ENCODE peak calls at places on chromosomes 3 and 15, in ten cellular contexts. L is IMR-90, F is breast epithelium, A is body of pancreas, X is K562, C is sigmoid colon, V is testis, Y is heart left ventricle, R is endothelial cell of umbilical vein, M is ovary. Q is an unnamed sample.

GRCh38 chr3:22377421-22377820 is 626.4 kb upstream of the ZNF385D start:
- DNase-seq in L (no peak), F (no peak), A (no peak), X (no peak), C (no peak), V (no peak), Y (no peak), R (no peak), M (no peak), Q (no peak)

GRCh38 chr15:55240125-55240760 is 43.5 kb upstream of the RSL24D1 start:
- DNase-seq in L (no peak), F (no peak), A (no peak), X (no peak), C (no peak), V (no peak), Y (no peak), R (peak; percentile 79), M (no peak), Q (no peak)

GRCh38 chr15:75107509-75107904 is 84.1 kb downstream of the PPCDC start:
- DNase-seq in L (no peak), F (no peak), A (no peak), X (no peak), C (no peak), V (no peak), Y (no peak), R (no peak), M (no peak), Q (no peak)

GRCh38 chr15:96309143-96309542 is 21.4 kb upstream of the NR2F2 start:
- DNase-seq in L (no peak), F (no peak), A (no peak), X (no peak), C (no peak), V (no peak), Y (no peak), R (no peak), M (no peak), Q (no peak)

GRCh38 chr3:185688808-185689207 is 102.7 kb downstream of the SENP2 start:
- DNase-seq in L (peak; percentile 99), F (no peak), A (no peak), X (no peak), C (no peak), V (no peak), Y (no peak), R (peak; percentile 95), M (no peak), Q (peak; percentile 92)

GRCh38 chr3:170555329-170555728 is 30.5 kb downstream of the SLC7A14 start:
- DNase-seq in L (peak; percentile 68), F (no peak), A (no peak), X (no peak), C (no peak), V (no peak), Y (no peak), R (no peak), M (no peak), Q (no peak)

GRCh38 chr15:90478981-90479481 is 50.7 kb upstream of the CRTC3 start:
- DNase-seq in L (no peak), F (no peak), A (peak; percentile 60), X (no peak), C (no peak), V (no peak), Y (no peak), R (peak; percentile 77), M (no peak), Q (peak; percentile 62)

GRCh38 chr15:57640935-57641682 is 49.4 kb downstream of the MYZAP start:
- DNase-seq in L (peak; percentile 12), F (no peak), A (no peak), X (peak; percentile 19), C (no peak), V (no peak), Y (no peak), R (peak; percentile 41), M (no peak), Q (no peak)

GRCh38 chr3:143119009-143119914 is at the start of gene CHST2:
- DNase-seq in L (peak; percentile 71), F (no peak), A (peak; percentile 29), X (peak; percentile 97), C (peak; percentile 67), V (peak; percentile 73), Y (peak; percentile 73), R (peak; percentile 73), M (peak; percentile 51), Q (peak; percentile 64)

GRCh38 chr3:143119974-143120715 is 574 bp downstream of the CHST2 start:
- DNase-seq in L (no peak), F (no peak), A (no peak), X (peak; percentile 57), C (no peak), V (no peak), Y (peak; percentile 30), R (peak; percentile 19), M (no peak), Q (no peak)

GRCh38 chr3:143120716-143121239 is 1.2 kb downstream of the CHST2 start:
- DNase-seq in L (peak; percentile 26), F (no peak), A (no peak), X (peak; percentile 38), C (no peak), V (peak; percentile 22), Y (no peak), R (peak; percentile 43), M (no peak), Q (no peak)

GRCh38 chr3:143121240-143122088 is 1.9 kb downstream of the CHST2 start:
- DNase-seq in L (peak; percentile 55), F (no peak), A (no peak), X (peak; percentile 32), C (no peak), V (peak; percentile 62), Y (peak; percentile 56), R (peak; percentile 53), M (peak; percentile 19), Q (peak; percentile 27)

GRCh38 chr3:143118630-143119008 is 952 bp upstream of the CHST2 start:
- DNase-seq in L (no peak), F (no peak), A (no peak), X (peak; percentile 19), C (no peak), V (no peak), Y (no peak), R (no peak), M (no peak), Q (no peak)
- TF ChIP-seq POLR2A in L (no peak), F (no peak), A (no peak), X (no peak), C (no peak), V (no peak), Y (no peak), R (no peak), M (no peak), Q (no peak)

GRCh38 chr3:98966434-98966833 is 64.9 kb upstream of the DCBLD2 start:
- DNase-seq in L (no peak), F (no peak), A (no peak), X (no peak), C (no peak), V (no peak), Y (no peak), R (peak; percentile 26), M (no peak), Q (no peak)

GRCh38 chr3:98968824-98969223 is 67.3 kb upstream of the DCBLD2 start:
- DNase-seq in L (no peak), F (no peak), A (no peak), X (no peak), C (no peak), V (no peak), Y (no peak), R (no peak), M (no peak), Q (no peak)

GRCh38 chr3:98968347-98968746 is 66.9 kb upstream of the DCBLD2 start:
- DNase-seq in L (no peak), F (no peak), A (no peak), X (no peak), C (no peak), V (no peak), Y (no peak), R (peak; percentile 34), M (no peak), Q (no peak)

GRCh38 chr3:98966862-98967554 is 65.5 kb upstream of the DCBLD2 start:
- DNase-seq in L (no peak), F (no peak), A (no peak), X (no peak), C (no peak), V (no peak), Y (no peak), R (peak; percentile 32), M (no peak), Q (no peak)

DNA sequence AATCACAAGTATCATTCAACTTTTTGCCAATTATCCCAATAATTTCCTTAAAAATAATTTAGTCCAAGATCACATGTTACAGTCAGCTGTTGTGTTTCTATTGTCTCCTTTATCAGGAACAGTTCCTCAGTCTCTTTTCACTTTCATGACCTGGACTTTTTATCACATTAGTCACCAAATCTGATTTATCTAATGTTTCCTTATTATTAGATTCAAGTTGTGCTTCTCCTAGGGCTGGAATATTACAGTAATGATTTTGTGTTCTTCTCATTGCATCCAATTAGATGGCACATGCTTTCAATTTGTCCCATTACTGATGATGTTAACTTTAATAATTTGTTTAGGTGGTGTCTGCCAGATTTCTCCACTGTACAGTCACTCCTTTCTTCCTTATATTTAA is 66.3 kb upstream of the DCBLD2 start:
- DNase-seq in L (no peak), F (no peak), A (no peak), X (no peak), C (no peak), V (no peak), Y (no peak), R (peak; percentile 75), M (no peak), Q (no peak)
- H3K4me1 ChIP-seq in L (peaks cover 8% of the 10 kb centered on the region), F (no peaks in the 10 kb centered on the region), A (no peaks in the 10 kb centered on the region), X (no peaks in the 10 kb centered on the region), C (no peaks in the 10 kb centered on the region), V (no peaks in the 10 kb centered on the region), Y (no peaks in the 10 kb centered on the region), R (peaks cover 65% of the 10 kb centered on the region), M (no peaks in the 10 kb centered on the region), Q (no peaks in the 10 kb centered on the region)

GRCh38 chr15:70439880-70440279 is 323.5 kb downstream of the UACA start:
- DNase-seq in L (no peak), F (peak; percentile 36), A (no peak), X (no peak), C (no peak), V (no peak), Y (no peak), R (no peak), M (no peak), Q (no peak)

GRCh38 chr15:70442211-70442610 is 321.1 kb downstream of the UACA start:
- DNase-seq in L (no peak), F (no peak), A (no peak), X (no peak), C (no peak), V (no peak), Y (no peak), R (no peak), M (no peak), Q (no peak)

GRCh38 chr15:70439304-70439877 is 324.0 kb downstream of the UACA start:
- DNase-seq in L (no peak), F (peak; percentile 24), A (no peak), X (peak; percentile 66), C (no peak), V (no peak), Y (no peak), R (no peak), M (no peak), Q (no peak)

GRCh38 chr15:70438776-70439175 is 324.6 kb downstream of the UACA start:
- DNase-seq in L (no peak), F (peak; percentile 48), A (no peak), X (no peak), C (no peak), V (no peak), Y (peak; percentile 93), R (no peak), M (no peak), Q (no peak)

GRCh38 chr15:70440416-70441138 is 322.8 kb downstream of the UACA start:
- DNase-seq in L (no peak), F (peak; percentile 34), A (no peak), X (no peak), C (no peak), V (no peak), Y (no peak), R (no peak), M (no peak), Q (no peak)
- H3K27me3 ChIP-seq in L (peaks cover 82% of the 10 kb centered on the region), F (no peaks in the 10 kb centered on the region), A (no peaks in the 10 kb centered on the region), X (no peaks in the 10 kb centered on the region), C (no peaks in the 10 kb centered on the region), V (no peaks in the 10 kb centered on the region), Y (peaks cover 5% of the 10 kb centered on the region), R (peaks cover 10% of the 10 kb centered on the region), M (no peaks in the 10 kb centered on the region), Q (peaks cover 7% of the 10 kb centered on the region)

GRCh38 chr15:59119625-59120024 is 14.7 kb downstream of the CCNB2 start:
- DNase-seq in L (no peak), F (no peak), A (no peak), X (no peak), C (no peak), V (no peak), Y (no peak), R (no peak), M (no peak), Q (no peak)

DNA sequence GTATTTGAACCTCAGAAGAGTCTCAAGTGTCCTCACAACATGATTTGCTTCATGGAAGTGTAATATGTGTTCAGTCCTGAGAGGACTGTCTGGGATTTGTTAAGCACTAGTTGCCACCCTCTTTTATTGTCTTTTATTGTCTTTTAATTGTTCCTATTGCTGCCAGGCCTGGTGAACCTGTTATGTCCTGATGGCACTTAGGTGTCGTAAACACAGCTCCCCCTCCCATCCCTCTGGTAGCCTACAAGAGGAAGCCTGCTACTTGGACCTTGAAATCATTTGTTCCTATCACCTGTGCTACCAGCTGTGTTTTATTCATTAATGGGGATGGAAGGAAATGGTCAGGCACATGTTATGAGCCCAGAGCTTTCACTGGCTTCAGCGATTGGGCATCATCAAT is 19.3 kb downstream of the CCNB2 start:
- DNase-seq in L (no peak), F (no peak), A (no peak), X (no peak), C (no peak), V (no peak), Y (no peak), R (no peak), M (no peak), Q (no peak)
- TF ChIP-seq POLR2A in L (no peak), F (no peak), A (no peak), X (no peak), C (no peak), V (no peak), Y (no peak), R (no peak), M (no peak), Q (no peak)